ENCODE peak calls at places on chromosomes 7 and 10, in nine cellular contexts. M is vagina, W is fibroblast of lung, X is sigmoid colon, R is brain microvascular endothelial cell, C is left ventricle myocardium inferior, A is astrocyte, J is endodermal cell, H is stomach. E is an unnamed sample.

GRCh38 chr10:32795598-32796183 is 162.3 kb downstream of the ITGB1 start:
- DNase-seq in A (peak; percentile 18), H (no peak), W (peak; percentile 57), C (no peak), M (no peak), X (no peak), J (peak; percentile 52), R (no peak), E (no peak)

GRCh38 chr10:23096814-23097549 is 1.6 kb downstream of the MSRB2 start:
- DNase-seq in W (peak; percentile 98), C (no peak), H (no peak), M (no peak), J (no peak), X (peak; percentile 84), A (peak; percentile 96), R (no peak), E (no peak)

GRCh38 chr7:84372712-84373111 is 178.1 kb upstream of the SEMA3A start:
- DNase-seq in R (peak; percentile 1), A (peak; percentile 26), H (no peak), W (peak; percentile 66), C (no peak), M (no peak), J (no peak), X (no peak), E (no peak)

GRCh38 chr10:114856544-114857287 is 35.1 kb downstream of the FHIP2A start:
- DNase-seq in H (no peak), R (peak; percentile 83), W (peak; percentile 65), X (no peak), C (no peak), M (no peak), A (peak; percentile 91), J (no peak), E (no peak)

GRCh38 chr7:3245077-3245476 is 56.0 kb upstream of the SDK1 start:
- DNase-seq in J (no peak), R (no peak), A (peak; percentile 26), W (peak; percentile 77), M (no peak), H (no peak), X (no peak), C (no peak), E (no peak)

GRCh38 chr7:35530124-35531109 is 164.5 kb downstream of the HERPUD2 start:
- DNase-seq in C (no peak), W (no peak), J (no peak), M (no peak), A (no peak), R (no peak), H (no peak), X (no peak), E (no peak)

GRCh38 chr7:16933296-16934248 is 51.8 kb upstream of the AGR3 start:
- DNase-seq in M (no peak), A (peak; percentile 58), X (no peak), R (no peak), W (no peak), H (no peak), C (no peak), J (no peak), E (no peak)

GRCh38 chr10:113291413-113291812 is 261.4 kb upstream of the HABP2 start:
- DNase-seq in H (no peak), J (no peak), R (no peak), M (no peak), C (no peak), A (no peak), X (no peak), W (no peak), E (no peak)

DNA sequence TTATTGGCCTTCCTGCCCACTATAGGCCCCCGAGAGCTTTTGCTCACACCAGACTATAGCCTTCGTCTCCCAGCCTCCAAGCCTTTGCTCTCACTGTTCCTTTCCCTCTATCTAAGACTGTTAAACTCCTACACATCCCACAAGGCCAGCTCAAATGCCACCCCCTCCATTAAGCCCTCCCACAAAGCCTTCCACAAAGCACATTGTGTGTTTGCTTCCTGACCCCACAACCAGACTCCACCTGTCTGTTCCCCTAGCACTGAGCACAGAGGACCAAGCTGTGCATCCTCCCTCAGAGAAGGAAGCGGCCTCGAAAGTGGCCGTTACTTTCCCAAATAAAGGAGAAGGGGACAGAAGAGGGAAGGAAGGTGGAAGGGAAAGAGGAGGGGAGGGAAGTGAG is 1.3 kb downstream of the LOXL4 start:
- DNase-seq in C (no peak), R (no peak), H (no peak), W (no peak), J (no peak), A (no peak), X (no peak), M (no peak), E (no peak)
- H3K4me3 ChIP-seq in C (no peak overlapping the region), R (no peak overlapping the region), H (no peak overlapping the region), W (peak overlapping the region; percentile 54), J (no peak overlapping the region), A (peak overlapping the region; percentile 30), X (peak overlapping the region; percentile 60), M (peak overlapping the region; percentile 49), E (no peak overlapping the region)

GRCh38 chr7:30912454-30912985 is 867 bp downstream of the AQP1 start:
- DNase-seq in M (no peak), H (no peak), R (no peak), J (peak; percentile 40), C (no peak), W (no peak), A (no peak), X (no peak), E (no peak)

GRCh38 chr7:30914611-30915601 is 3.3 kb downstream of the AQP1 start:
- DNase-seq in R (peak; percentile 39), M (no peak), A (peak; percentile 36), H (no peak), W (peak; percentile 43), C (no peak), X (no peak), J (peak; percentile 59), E (peak; percentile 95)

GRCh38 chr7:30912986-30913671 is 1.5 kb downstream of the AQP1 start:
- DNase-seq in R (no peak), C (no peak), W (no peak), X (no peak), H (no peak), A (no peak), J (peak; percentile 59), M (no peak), E (no peak)

GRCh38 chr7:30915751-30916150 is 4.1 kb downstream of the AQP1 start:
- DNase-seq in J (no peak), H (no peak), C (no peak), X (no peak), W (no peak), R (no peak), M (no peak), A (no peak), E (no peak)

DNA sequence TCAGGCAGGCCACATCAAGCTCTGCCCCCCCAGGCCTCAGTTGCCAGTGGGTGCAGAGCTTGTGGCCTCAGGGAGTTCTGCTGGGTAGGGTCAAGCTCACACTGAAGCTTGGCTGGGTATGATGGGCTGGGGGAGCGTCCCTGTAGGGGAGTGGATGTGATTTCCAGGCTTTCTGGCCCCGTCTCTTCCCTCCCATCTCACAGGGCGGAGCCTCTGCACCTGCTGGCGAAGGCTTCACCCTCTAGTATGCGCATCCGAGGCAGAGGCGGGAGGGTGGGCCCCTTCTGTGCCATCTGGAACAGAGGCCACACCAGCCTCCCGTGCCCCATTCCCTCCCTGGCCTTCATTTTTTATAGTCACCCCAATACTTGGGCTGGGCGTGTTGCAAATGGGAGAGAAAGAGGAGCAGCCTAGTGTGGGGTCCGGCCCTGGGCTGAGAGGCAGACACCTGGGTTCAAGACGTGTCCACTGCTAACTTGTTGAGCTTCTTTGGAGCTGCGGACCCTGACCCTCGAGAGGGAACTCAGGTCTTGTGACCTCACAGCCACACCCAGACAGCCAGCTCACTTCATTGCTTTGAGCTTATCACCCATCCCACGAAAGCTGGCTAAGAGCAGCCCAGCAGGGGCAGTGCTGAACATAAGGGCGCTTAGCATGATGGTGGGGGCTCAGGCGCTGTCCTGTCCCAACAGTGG is 2.3 kb downstream of the AQP1 start:
- DNase-seq in A (no peak), J (peak; percentile 44), C (no peak), R (no peak), H (no peak), X (no peak), M (no peak), W (no peak), E (no peak)
- H3K27ac ChIP-seq in A (no peak overlapping the region), J (no peak overlapping the region), C (peak overlapping the region; percentile 92), R (no peak overlapping the region), H (peak overlapping the region; percentile 44), X (peak overlapping the region; percentile 86), M (peak overlapping the region; percentile 63), W (peak overlapping the region; percentile 22), E (peak overlapping the region; percentile 86)

DNA sequence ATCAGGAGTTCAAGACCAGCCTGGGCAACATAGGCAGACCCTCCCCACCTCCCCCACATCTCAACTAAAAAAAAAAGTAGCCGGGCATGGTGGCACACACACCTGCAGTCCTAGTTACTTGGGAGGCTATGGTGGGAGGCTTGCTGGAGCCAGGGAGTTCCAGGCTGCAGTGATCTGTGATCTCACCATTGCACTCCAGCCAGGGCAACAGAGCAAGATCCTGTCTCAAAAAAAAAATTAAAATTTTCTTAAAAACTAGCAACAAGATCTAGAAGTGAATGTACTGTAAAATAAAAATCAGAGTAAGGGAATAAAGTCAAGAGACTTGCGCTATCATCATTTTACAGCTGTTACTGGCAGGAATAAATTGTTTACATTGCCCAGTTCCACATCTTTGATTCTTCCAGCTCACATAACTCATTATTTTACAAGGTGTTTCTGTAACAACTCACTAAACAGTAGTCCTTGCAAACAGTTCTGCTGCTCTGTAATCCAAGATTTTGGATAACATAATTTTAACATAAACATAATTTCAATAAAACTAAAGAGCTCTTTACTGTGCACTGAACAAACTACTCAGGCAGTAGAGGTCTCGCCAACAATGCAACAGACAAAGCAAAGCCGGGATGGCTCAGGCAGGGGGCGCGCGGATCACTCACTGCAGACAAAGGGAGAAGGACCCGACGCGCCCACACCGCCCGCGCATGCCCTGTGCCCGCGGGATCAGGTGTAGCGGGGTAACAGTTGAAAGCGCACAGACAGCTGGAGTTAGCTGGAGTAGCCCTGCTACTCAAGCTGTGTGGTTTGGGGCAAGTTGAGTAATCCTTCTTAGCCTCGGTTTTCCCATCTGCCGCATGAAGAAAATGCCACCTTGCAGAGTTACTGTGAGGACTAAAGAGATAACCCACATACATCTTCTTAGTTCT is 73.3 kb upstream of the NFE2L3 start:
- DNase-seq in J (peak; percentile 96), W (peak; percentile 18), M (no peak), X (peak; percentile 76), A (peak; percentile 8), H (peak; percentile 65), C (peak; percentile 53), R (peak; percentile 52), E (no peak)
- TF ChIP-seq CTCF in J (peak; percentile 78), W (no peak), M (peak; percentile 24), X (no peak), A (peak; percentile 22), H (no peak), C (peak; percentile 48), R (peak; percentile 65), E (no peak)

GRCh38 chr7:38335123-38335489 is 61.7 kb upstream of the TARP start:
- DNase-seq in J (no peak), H (no peak), X (no peak), M (no peak), C (no peak), W (no peak), A (no peak), R (no peak), E (no peak)

GRCh38 chr7:38339953-38340819 is 66.8 kb upstream of the TARP start:
- DNase-seq in X (no peak), A (no peak), R (no peak), M (no peak), H (no peak), W (no peak), J (no peak), C (no peak), E (no peak)

GRCh38 chr7:38334163-38334562 is 60.7 kb upstream of the TARP start:
- DNase-seq in X (no peak), M (no peak), A (no peak), H (no peak), R (no peak), W (no peak), J (no peak), C (no peak), E (no peak)

GRCh38 chr7:38330861-38331709 is 57.6 kb upstream of the TARP start:
- DNase-seq in W (no peak), R (no peak), C (no peak), A (no peak), H (no peak), M (no peak), X (no peak), J (peak; percentile 94), E (no peak)

DNA sequence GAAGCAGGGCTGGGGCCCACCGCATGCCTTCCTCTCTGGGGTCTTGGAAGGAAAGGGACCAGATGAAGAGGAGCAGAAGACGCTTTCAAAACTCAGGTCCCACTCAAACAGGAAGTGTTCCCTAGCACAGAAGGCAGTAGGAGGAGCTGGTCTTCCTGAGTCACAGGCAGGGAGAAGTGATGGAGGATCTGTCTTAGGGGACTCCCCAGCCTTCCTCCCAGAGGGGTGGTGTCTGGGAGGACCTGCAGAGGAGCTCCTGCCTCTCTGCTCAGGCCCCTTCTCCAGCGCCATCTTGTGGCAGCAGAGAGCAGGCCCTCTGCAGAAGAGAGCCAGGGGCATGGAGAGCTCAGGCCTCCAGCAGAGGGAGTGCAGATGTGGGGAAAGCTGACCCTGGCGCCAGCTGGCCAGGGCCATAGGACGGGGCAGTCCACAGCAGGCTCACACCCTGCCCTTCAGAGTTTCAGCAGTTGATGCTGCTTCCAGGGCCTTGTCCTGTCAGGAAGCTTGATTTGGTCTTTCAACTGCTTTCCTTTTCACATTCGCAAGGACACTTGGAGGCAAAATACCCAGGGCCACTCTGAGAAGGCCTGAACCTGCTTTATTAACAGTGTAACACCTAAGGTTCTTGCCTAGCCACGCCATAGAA is 62.2 kb upstream of the TARP start:
- DNase-seq in R (peak; percentile 86), W (peak; percentile 80), H (peak; percentile 81), C (peak; percentile 80), J (peak; percentile 98), A (peak; percentile 75), M (no peak), X (peak; percentile 88), E (no peak)
- H3K4me3 ChIP-seq in R (no peak overlapping the region), W (no peak overlapping the region), H (no peak overlapping the region), C (peak overlapping the region; percentile 17), J (no peak overlapping the region), A (no peak overlapping the region), M (no peak overlapping the region), X (no peak overlapping the region), E (no peak overlapping the region)

E was measured in coronary artery.